ENCODE peak calls at places on chromosomes 16 and 17, in four cellular contexts. R, C, K and Z are unnamed samples.

GRCh38 chr17:7836596-7837374 is 2.8 kb downstream of the KDM6B start:
- DNase-seq in R (peak; percentile 98), C (peak; percentile 58), K (peak; percentile 98), Z (peak; percentile 82)

GRCh38 chr17:77227461-77228223 is 86.9 kb downstream of the SEC14L1 start:
- DNase-seq in R (no peak), C (no peak), K (no peak), Z (no peak)

GRCh38 chr16:12062343-12063003 is 85.9 kb downstream of the SNX29 start:
- DNase-seq in R (no peak), C (no peak), K (peak; percentile 84), Z (no peak)

GRCh38 chr17:21278304-21279197 is 6.0 kb upstream of the MAP2K3 start:
- DNase-seq in R (no peak), C (peak; percentile 52), K (peak; percentile 70), Z (no peak)

GRCh38 chr16:30894540-30895368 is 877 bp upstream of the BCL7C start:
- DNase-seq in R (peak; percentile 7), C (no peak), K (peak; percentile 19), Z (no peak)

GRCh38 chr16:67883872-67884261 is 818 bp upstream of the NRN1L start:
- DNase-seq in R (peak; percentile 79), C (peak; percentile 76), K (peak; percentile 56), Z (no peak)

GRCh38 chr17:66255112-66255511 is 25.9 kb upstream of the APOH start:
- DNase-seq in R (peak; percentile 76), C (peak; percentile 23), K (peak; percentile 90), Z (peak; percentile 16)

GRCh38 chr16:11034005-11034404 is 89.6 kb downstream of the CLEC16A start:
- DNase-seq in R (no peak), C (no peak), K (peak; percentile 93), Z (no peak)

GRCh38 chr17:49361129-49361901 is 735 bp downstream of the ZNF652 start:
- DNase-seq in R (peak; percentile 43), C (peak; percentile 87), K (peak; percentile 25), Z (peak; percentile 52)

GRCh38 chr16:30503403-30504296 is 22.7 kb downstream of the ZNF768 start:
- DNase-seq in R (no peak), C (no peak), K (no peak), Z (no peak)

GRCh38 chr17:2071421-2072281 is 16.7 kb downstream of the HIC1 start:
- DNase-seq in R (no peak), C (no peak), K (peak; percentile 87), Z (no peak)

GRCh38 chr17:65698381-65699061 is 137.1 kb upstream of the AXIN2 start:
- DNase-seq in R (peak; percentile 53), C (no peak), K (peak; percentile 82), Z (no peak)

GRCh38 chr16:2516391-2517240 is 2.9 kb downstream of the ATP6V0C start:
- DNase-seq in R (no peak), C (no peak), K (no peak), Z (no peak)

GRCh38 chr17:37259030-37259735 is 116.6 kb upstream of the C17orf78 start:
- DNase-seq in R (no peak), C (no peak), K (peak; percentile 26), Z (no peak)

GRCh38 chr17:1460233-1460632 is 4.2 kb upstream of the CRK start:
- DNase-seq in R (peak; percentile 73), C (no peak), K (no peak), Z (no peak)

GRCh38 chr16:1364510-1364909 is 12.8 kb downstream of the GNPTG start:
- DNase-seq in R (no peak), C (no peak), K (no peak), Z (no peak)

GRCh38 chr17:21689604-21690003 is 2.7 kb upstream of the KCNJ18 start:
- DNase-seq in R (peak; percentile 57), C (no peak), K (peak; percentile 87), Z (no peak)

GRCh38 chr17:72121164-72122001 is 563 bp downstream of the SOX9 start:
- DNase-seq in R (peak; percentile 63), C (no peak), K (peak; percentile 70), Z (no peak)

GRCh38 chr16:84795338-84796053 is 24.3 kb upstream of the CRISPLD2 start:
- DNase-seq in R (peak; percentile 72), C (no peak), K (peak; percentile 99), Z (no peak)

GRCh38 chr17:5014357-5014756 is 16.6 kb downstream of the KIF1C start:
- DNase-seq in R (no peak), C (no peak), K (no peak), Z (no peak)

GRCh38 chr16:49024896-49025295 is 256.7 kb downstream of the CBLN1 start:
- DNase-seq in R (no peak), C (no peak), K (no peak), Z (no peak)

GRCh38 chr17:57274162-57274561 is 17.8 kb downstream of the MSI2 start:
- DNase-seq in R (no peak), C (no peak), K (no peak), Z (no peak)

GRCh38 chr16:78761427-78761826 is 662.0 kb downstream of the WWOX start:
- DNase-seq in R (no peak), C (no peak), K (no peak), Z (peak; percentile 38)

GRCh38 chr17:32518856-32519768 is 32.3 kb downstream of the CDK5R1 start:
- DNase-seq in R (peak; percentile 81), C (peak; percentile 76), K (no peak), Z (no peak)

GRCh38 chr17:70123193-70123592 is 46.1 kb upstream of the KCNJ2 start:
- DNase-seq in R (no peak), C (no peak), K (no peak), Z (no peak)

GRCh38 chr17:62652251-62653001 is 25.0 kb downstream of the MRC2 start:
- DNase-seq in R (peak; percentile 29), C (peak; percentile 34), K (peak; percentile 69), Z (no peak)

GRCh38 chr17:75914643-75915265 is 10.1 kb upstream of the MRPL38 start:
- DNase-seq in R (no peak), C (no peak), K (no peak), Z (no peak)

GRCh38 chr16:69241911-69242310 is 54.9 kb downstream of the SNTB2 start:
- DNase-seq in R (no peak), C (no peak), K (peak; percentile 17), Z (no peak)

GRCh38 chr17:70934834-70935233 is 765.5 kb downstream of the KCNJ2 start:
- DNase-seq in R (no peak), C (no peak), K (no peak), Z (no peak)

GRCh38 chr17:76704799-76705198 is 6.0 kb downstream of the MXRA7 start:
- DNase-seq in R (no peak), C (no peak), K (no peak), Z (no peak)

GRCh38 chr17:48636177-48637018 is 10.2 kb upstream of the HOXB9 start:
- DNase-seq in R (peak; percentile 90), C (peak; percentile 69), K (peak; percentile 59), Z (no peak)

DNA sequence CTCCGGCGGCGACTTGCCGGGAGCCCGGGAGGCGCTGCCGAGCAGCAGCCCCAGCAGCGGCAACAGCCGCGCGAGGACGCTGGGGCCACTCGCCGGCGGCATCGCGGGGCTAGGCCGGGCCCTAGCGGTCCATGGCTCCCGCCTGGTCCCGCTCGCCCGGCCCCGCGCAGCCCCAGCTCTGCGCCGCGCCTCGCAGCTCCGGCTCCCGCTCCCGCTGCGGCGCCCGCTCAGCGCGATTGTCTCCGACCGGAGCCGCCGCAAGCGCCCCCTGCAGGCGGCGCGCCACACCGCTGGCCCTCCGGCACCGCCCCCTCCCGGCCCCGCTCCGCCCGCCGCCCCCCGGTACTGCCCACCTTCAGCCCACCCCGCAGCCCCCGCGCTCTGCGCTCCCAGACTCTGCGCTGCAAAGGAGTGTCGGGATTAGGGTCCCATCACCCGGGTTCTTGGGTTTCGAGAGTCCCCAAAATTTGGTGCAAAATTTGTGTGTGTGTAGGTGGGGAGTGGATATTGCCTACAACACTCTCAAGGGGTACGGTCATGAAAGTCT is at the start of gene FAM171A2:
- DNase-seq in R (peak; percentile 89), C (peak; percentile 61), K (peak; percentile 57), Z (no peak)
- H3K4me3 ChIP-seq in R (peak within 1 kb of the TSS; percentile 98), C (peak within 1 kb of the TSS; percentile 59), K (peak within 1 kb of the TSS; percentile 71), Z (peak within 1 kb of the TSS; percentile 62)

GRCh38 chr17:42603318-42603717 is 5.9 kb downstream of the RETREG3 start:
- DNase-seq in R (no peak), C (no peak), K (no peak), Z (no peak)
- TF ChIP-seq CTCF in R (no peak), C (no peak), K (no peak), Z (no peak)

GRCh38 chr17:18954321-18954720 is 2.4 kb downstream of the SLC5A10 start:
- DNase-seq in R (no peak), C (no peak), K (no peak), Z (no peak)

GRCh38 chr17:18949566-18949965 is 2.4 kb upstream of the SLC5A10 start:
- DNase-seq in R (no peak), C (no peak), K (peak; percentile 68), Z (no peak)

GRCh38 chr17:18953231-18953728 is 1.3 kb downstream of the SLC5A10 start:
- DNase-seq in R (no peak), C (no peak), K (no peak), Z (no peak)

GRCh38 chr17:18950944-18951905 is 740 bp upstream of the SLC5A10 start:
- DNase-seq in R (peak; percentile 70), C (no peak), K (no peak), Z (no peak)

DNA sequence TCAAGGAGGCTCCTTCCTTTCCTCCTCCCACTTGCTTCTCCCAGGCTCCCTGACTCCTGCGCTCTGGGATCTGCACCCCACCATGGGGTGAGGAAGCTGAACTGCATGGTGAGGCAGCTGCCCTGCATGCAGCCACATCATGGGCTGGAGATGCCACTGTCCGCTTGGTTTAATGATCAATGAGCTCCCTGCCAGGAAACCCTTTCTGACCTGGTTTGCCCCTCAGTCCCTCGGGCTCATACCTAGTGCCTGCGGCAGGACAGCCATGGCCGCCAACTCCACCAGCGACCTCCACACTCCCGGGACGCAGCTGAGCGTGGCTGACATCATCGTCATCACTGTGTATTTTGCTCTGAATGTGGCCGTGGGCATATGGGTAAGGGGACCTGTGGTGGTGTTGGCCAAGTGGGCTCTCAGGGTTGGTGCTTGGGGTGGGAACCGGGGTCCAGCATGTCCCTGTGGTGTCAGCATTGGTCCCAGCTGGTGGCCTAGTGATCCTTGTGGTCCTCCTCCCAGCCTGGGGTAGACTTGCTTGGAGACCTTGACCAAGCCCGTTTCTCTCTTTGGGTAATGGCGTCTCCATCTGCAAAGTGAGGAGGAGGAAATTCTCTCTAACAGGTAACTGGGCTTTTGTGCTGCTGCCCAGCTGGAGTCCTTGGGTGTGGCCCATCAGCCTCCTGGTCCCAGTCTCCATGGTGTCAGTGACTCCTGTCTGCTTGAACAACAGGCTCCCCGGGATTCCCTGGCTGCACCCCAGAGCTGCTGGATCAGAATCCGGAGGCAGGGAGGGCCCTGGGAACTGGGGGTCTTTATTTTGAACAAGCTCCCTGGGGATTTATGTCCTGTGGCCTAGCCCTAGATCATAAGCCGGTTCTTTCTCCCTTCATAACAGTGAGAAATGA is at the start of gene SLC5A10:
- DNase-seq in R (no peak), C (no peak), K (no peak), Z (no peak)
- H3K4me3 ChIP-seq in R (no peak within 1 kb of the TSS), C (no peak within 1 kb of the TSS), K (no peak within 1 kb of the TSS), Z (no peak within 1 kb of the TSS)

GRCh38 chr16:35311475-35311874 is 1852.1 kb downstream of the TP53TG3F start:
- DNase-seq in R (no peak), C (no peak), K (no peak), Z (no peak)
- TF ChIP-seq CTCF in R (no peak), C (no peak), K (no peak), Z (no peak)